ENCODE peak calls at places on chromosomes 13 and 19, in ten cellular contexts. N, I, Y, A, Z, K, Q, C, W and X are unnamed samples.

GRCh38 chr13:27280009-27280646 is 9.5 kb downstream of the RASL11A start:
- DNase-seq in C (no peak), W (no peak), Q (no peak), I (no peak), N (peak), Z (no peak), K (no peak), Y (no peak), A (peak), X (no peak)

GRCh38 chr13:50378513-50378970 is 363.3 kb downstream of the KCNRG start:
- DNase-seq in N (no peak), K (no peak), C (no peak), Q (no peak), I (no peak), A (no peak), Z (no peak), Y (no peak), W (no peak), X (no peak)

GRCh38 chr19:14494910-14495677 is 833 bp downstream of the GIPC1 start:
- DNase-seq in Q (no peak), Y (no peak), W (no peak), K (peak), A (no peak), I (no peak), C (no peak), N (no peak), Z (no peak), X (no peak)

GRCh38 chr19:21269813-21270212 is 59.4 kb downstream of the ZNF708 start:
- DNase-seq in K (no peak), W (no peak), Q (no peak), N (no peak), Z (no peak), Y (no peak), A (no peak), I (no peak), C (no peak), X (no peak)

GRCh38 chr19:31175564-31176348 is 173.5 kb downstream of the TSHZ3 start:
- DNase-seq in A (no peak), C (no peak), Q (no peak), Y (no peak), I (no peak), N (no peak), Z (no peak), W (no peak), K (no peak), X (no peak)

GRCh38 chr19:33301011-33301899 is 1.1 kb downstream of the CEBPA start:
- DNase-seq in C (no peak), K (peak), I (peak), W (no peak), Q (no peak), A (no peak), Y (no peak), Z (no peak), N (no peak), X (no peak)

GRCh38 chr13:33052446-33052845 is 36.2 kb downstream of the KL start:
- DNase-seq in Z (no peak), N (peak), I (no peak), Q (peak), C (no peak), A (peak), K (peak), W (peak), Y (no peak), X (no peak)

GRCh38 chr13:72500851-72501250 is 226.6 kb downstream of the MZT1 start:
- DNase-seq in Y (no peak), C (no peak), A (peak), I (no peak), Q (no peak), N (no peak), Z (no peak), W (no peak), K (no peak), X (no peak)

GRCh38 chr13:98729526-98730057 is 22.9 kb downstream of the SLC15A1 start:
- DNase-seq in K (no peak), Q (no peak), W (no peak), N (no peak), C (no peak), Y (no peak), A (no peak), I (no peak), Z (no peak), X (no peak)

GRCh38 chr13:113970810-113971470 is 2.9 kb downstream of the C13orf46 start:
- DNase-seq in I (no peak), Z (no peak), C (peak), W (peak), N (peak), Y (no peak), A (peak), Q (no peak), K (peak), X (no peak)

GRCh38 chr13:54628383-54628782 is 1599.8 kb downstream of the OLFM4 start:
- DNase-seq in Z (no peak), W (no peak), A (no peak), I (no peak), C (no peak), K (no peak), Q (no peak), N (no peak), Y (no peak), X (no peak)

GRCh38 chr19:55080915-55081772 is 5.5 kb downstream of the EPS8L1 start:
- DNase-seq in Q (peak), I (peak), N (peak), Z (no peak), C (peak), W (peak), K (peak), Y (peak), A (peak), X (peak)

GRCh38 chr13:95032114-95032513 is 269.1 kb downstream of the ABCC4 start:
- DNase-seq in Z (no peak), I (no peak), C (no peak), Q (no peak), Y (no peak), N (no peak), W (no peak), A (no peak), K (no peak), X (no peak)

GRCh38 chr13:43006893-43007631 is 15.0 kb upstream of the EPSTI1 start:
- DNase-seq in K (peak), C (no peak), N (peak), A (peak), Z (no peak), Q (peak), W (peak), Y (no peak), I (no peak), X (no peak)

GRCh38 chr13:22592515-22592914 is 588.3 kb upstream of the SGCG start:
- DNase-seq in N (no peak), Q (peak), K (peak), Y (no peak), A (no peak), C (no peak), I (no peak), Z (no peak), W (no peak), X (no peak)

GRCh38 chr19:13770013-13770635 is 4.1 kb upstream of the C19orf53 start:
- DNase-seq in K (no peak), I (no peak), Y (no peak), N (no peak), W (no peak), A (no peak), Q (no peak), Z (no peak), C (no peak), X (no peak)

GRCh38 chr19:38514812-38515633 is 81.5 kb downstream of the RYR1 start:
- DNase-seq in Q (peak), Y (peak), N (peak), C (peak), K (peak), I (peak), A (peak), Z (peak), W (peak), X (peak)

GRCh38 chr19:15197275-15198005 is 3.4 kb downstream of the NOTCH3 start:
- DNase-seq in A (peak), Y (no peak), K (no peak), Q (peak), Z (no peak), C (no peak), W (peak), I (no peak), N (no peak), X (no peak)

GRCh38 chr19:45764947-45765346 is 4.1 kb downstream of the SIX5 start:
- DNase-seq in Y (no peak), W (no peak), C (no peak), N (no peak), A (no peak), Q (no peak), Z (no peak), K (no peak), I (peak), X (no peak)

GRCh38 chr13:34025746-34026145 is 207.8 kb downstream of the RFC3 start:
- DNase-seq in Q (no peak), I (no peak), K (peak), N (peak), Y (no peak), A (peak), W (peak), Z (no peak), C (no peak), X (peak)

GRCh38 chr13:51921790-51922740 is 60.3 kb downstream of the CCDC70 start:
- DNase-seq in Y (no peak), Q (peak), C (no peak), Z (no peak), W (peak), I (no peak), A (peak), N (no peak), K (peak), X (no peak)

GRCh38 chr19:33394006-33394722 is 20.7 kb downstream of the CEBPG start:
- DNase-seq in Q (peak), K (peak), N (peak), Y (no peak), Z (no peak), W (peak), C (no peak), I (no peak), A (peak), X (peak)

GRCh38 chr19:46009530-46010510 is 13.0 kb downstream of the PGLYRP1 start:
- DNase-seq in A (peak), W (peak), Y (peak), I (peak), N (peak), K (peak), Q (peak), Z (no peak), C (no peak), X (peak)

GRCh38 chr19:28582807-28583206 is 630.1 kb downstream of the UQCRFS1 start:
- DNase-seq in Z (no peak), N (no peak), A (peak), C (no peak), I (peak), Y (no peak), W (no peak), Q (no peak), K (no peak), X (no peak)

GRCh38 chr13:97627566-97627965 is 193.6 kb downstream of the RAP2A start:
- DNase-seq in C (no peak), A (peak), Y (peak), I (peak), N (peak), W (peak), Q (peak), Z (no peak), K (peak), X (peak)

GRCh38 chr19:19109601-19110000 is 28.7 kb downstream of the TMEM161A start:
- DNase-seq in A (peak), K (peak), Y (no peak), Z (no peak), N (no peak), I (no peak), C (no peak), W (peak), Q (peak), X (peak)

GRCh38 chr19:18419195-18419698 is at the start of gene SSBP4:
- DNase-seq in Q (peak), K (peak), N (peak), Z (no peak), I (peak), W (peak), C (no peak), A (peak), Y (peak), X (peak)

DNA sequence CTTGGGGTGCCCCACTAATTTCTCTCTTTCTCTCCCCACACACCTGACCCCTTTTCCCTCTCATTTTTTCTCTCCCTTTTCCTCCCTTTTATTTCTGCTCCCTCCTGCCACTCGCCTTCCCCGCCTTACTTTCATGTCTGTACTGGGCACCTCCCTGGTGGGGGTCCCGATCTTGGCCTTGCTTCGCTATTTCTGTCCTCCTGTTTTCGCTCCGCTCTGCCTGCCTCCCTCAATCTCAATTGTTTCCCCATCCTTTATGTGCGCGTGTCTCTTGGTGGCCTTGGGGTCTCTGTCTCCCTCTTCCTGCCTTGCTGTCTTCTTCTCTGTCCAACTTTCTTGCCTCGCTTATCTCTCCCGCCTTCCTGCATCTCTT is 3.8 kb downstream of the GRIN2D start:
- DNase-seq in K (no peak), Z (no peak), Y (peak), Q (no peak), N (no peak), C (no peak), A (no peak), W (no peak), I (no peak), X (no peak)
- H3K4me3 ChIP-seq in K (peak), Z (peak), Y (peak), Q (peak), N (peak), C (peak), A (peak), W (peak), I (peak), X (peak)

GRCh38 chr19:40677156-40677555 is 13.3 kb downstream of the NUMBL start:
- DNase-seq in Q (no peak), A (no peak), C (no peak), Y (no peak), K (no peak), I (no peak), N (no peak), Z (no peak), W (no peak), X (no peak)

GRCh38 chr19:40684280-40684679 is 6.2 kb downstream of the NUMBL start:
- DNase-seq in C (no peak), Y (no peak), K (no peak), Z (no peak), I (no peak), N (no peak), W (no peak), A (no peak), Q (no peak), X (no peak)

GRCh38 chr19:40683437-40683836 is 7.0 kb downstream of the NUMBL start:
- DNase-seq in A (no peak), N (no peak), Z (no peak), W (no peak), Y (no peak), C (no peak), K (no peak), Q (no peak), I (no peak), X (no peak)

GRCh38 chr19:40682431-40682964 is 8.0 kb downstream of the NUMBL start:
- DNase-seq in K (no peak), I (no peak), A (no peak), Z (no peak), Y (no peak), W (no peak), C (no peak), Q (no peak), N (no peak), X (no peak)

GRCh38 chr19:40681039-40681438 is 9.4 kb downstream of the NUMBL start:
- DNase-seq in C (no peak), A (no peak), N (no peak), Y (no peak), K (no peak), W (no peak), I (no peak), Q (no peak), Z (no peak), X (no peak)
- TF ChIP-seq CTCF in C (no peak), A (no peak), N (no peak), Y (no peak), K (no peak), W (no peak), I (no peak), Q (no peak), Z (no peak), X (no peak)

GRCh38 chr19:29714953-29715694 is at the start of gene C19orf12:
- DNase-seq in Y (peak), C (no peak), Z (no peak), N (peak), A (peak), K (peak), Q (peak), W (peak), I (peak), X (no peak)
- H3K4me3 ChIP-seq in Y (peak), C (peak), Z (peak), N (peak), A (peak), K (peak), Q (peak), W (peak), I (peak), X (peak)

GRCh38 chr13:40993987-40994386 is 25.1 kb downstream of the ELF1 start:
- DNase-seq in W (no peak), C (peak), N (no peak), A (no peak), I (peak), Q (no peak), K (no peak), Z (no peak), Y (no peak), X (no peak)
- TF ChIP-seq CTCF in W (no peak), C (peak), N (no peak), A (no peak), I (no peak), Q (no peak), K (no peak), Z (no peak), Y (no peak), X (no peak)

GRCh38 chr13:99981115-99982020 is at the start of gene ZIC2:
- DNase-seq in N (peak), Z (no peak), W (no peak), Y (peak), Q (peak), I (peak), C (no peak), K (peak), A (peak), X (peak)
- H3K4me3 ChIP-seq in N (peak), Z (peak), W (peak), Y (peak), Q (peak), I (peak), C (peak), K (peak), A (peak), X (peak)